ENCODE peak calls at places on chromosomes 5 and 9, in four cellular contexts. One of them, this sample, is unnamed.

GRCh38 chr5:145908206-145908945 is 28.0 kb upstream of the SH3RF2 start:
- DNase-seq in astrocyte of the spinal cord: no peak
- DNase-seq in astrocyte: no peak
- DNase-seq in HCT116: peak
- DNase-seq in this sample: peak

GRCh38 chr5:107578051-107578635 is 92.6 kb downstream of the EFNA5 start:
- DNase-seq in astrocyte of the spinal cord: no peak
- DNase-seq in astrocyte: no peak
- DNase-seq in HCT116: no peak
- DNase-seq in this sample: peak

GRCh38 chr5:13611604-13612003 is 332.9 kb downstream of the DNAH5 start:
- DNase-seq in astrocyte of the spinal cord: no peak
- DNase-seq in astrocyte: no peak
- DNase-seq in HCT116: no peak
- DNase-seq in this sample: no peak

GRCh38 chr9:5389109-5389732 is 48.5 kb downstream of the PLGRKT start:
- DNase-seq in astrocyte of the spinal cord: peak
- DNase-seq in astrocyte: peak
- DNase-seq in HCT116: no peak
- DNase-seq in this sample: peak

GRCh38 chr5:36240779-36241635 is 718 bp downstream of the NADK2 start:
- DNase-seq in astrocyte of the spinal cord: peak
- DNase-seq in astrocyte: peak
- DNase-seq in HCT116: no peak
- DNase-seq in this sample: peak

GRCh38 chr5:127941646-127942045 is 141.9 kb upstream of the SLC12A2 start:
- DNase-seq in astrocyte of the spinal cord: peak
- DNase-seq in astrocyte: peak
- DNase-seq in HCT116: no peak
- DNase-seq in this sample: no peak

GRCh38 chr5:10091701-10092100 is 158.0 kb downstream of the ATPSCKMT start:
- DNase-seq in astrocyte of the spinal cord: no peak
- DNase-seq in astrocyte: no peak
- DNase-seq in HCT116: no peak
- DNase-seq in this sample: no peak

GRCh38 chr9:37953775-37954437 is 50.0 kb upstream of the SLC25A51 start:
- DNase-seq in astrocyte of the spinal cord: peak
- DNase-seq in astrocyte: peak
- DNase-seq in HCT116: peak
- DNase-seq in this sample: peak

GRCh38 chr5:153425914-153426313 is 64.6 kb upstream of the GRIA1 start:
- DNase-seq in astrocyte of the spinal cord: no peak
- DNase-seq in astrocyte: no peak
- DNase-seq in HCT116: peak
- DNase-seq in this sample: no peak

GRCh38 chr9:121201045-121201737 is 478 bp downstream of the RAB14 start:
- DNase-seq in astrocyte of the spinal cord: no peak
- DNase-seq in astrocyte: no peak
- DNase-seq in HCT116: no peak
- DNase-seq in this sample: no peak

GRCh38 chr9:71854811-71855210 is 56.2 kb downstream of the ABHD17B start:
- DNase-seq in astrocyte of the spinal cord: no peak
- DNase-seq in astrocyte: no peak
- DNase-seq in HCT116: no peak
- DNase-seq in this sample: no peak

GRCh38 chr9:83220737-83221136 is 157.8 kb upstream of the RASEF start:
- DNase-seq in astrocyte of the spinal cord: peak
- DNase-seq in astrocyte: peak
- DNase-seq in HCT116: no peak
- DNase-seq in this sample: peak

GRCh38 chr5:10793785-10794184 is 32.8 kb upstream of the DAP start:
- DNase-seq in astrocyte of the spinal cord: peak
- DNase-seq in astrocyte: no peak
- DNase-seq in HCT116: no peak
- DNase-seq in this sample: no peak

GRCh38 chr9:126844085-126844484 is 16.4 kb upstream of the ZBTB34 start:
- DNase-seq in astrocyte of the spinal cord: peak
- DNase-seq in astrocyte: peak
- DNase-seq in HCT116: no peak
- DNase-seq in this sample: peak

GRCh38 chr9:107548298-107549142 is 59.0 kb upstream of the KLF4 start:
- DNase-seq in astrocyte of the spinal cord: peak
- DNase-seq in astrocyte: peak
- DNase-seq in HCT116: peak
- DNase-seq in this sample: peak

GRCh38 chr9:27078685-27079084 is 30.3 kb upstream of the TEK start:
- DNase-seq in astrocyte of the spinal cord: no peak
- DNase-seq in astrocyte: no peak
- DNase-seq in HCT116: no peak
- DNase-seq in this sample: no peak

GRCh38 chr9:34550681-34551270 is 28.0 kb upstream of the ENHO start:
- DNase-seq in astrocyte of the spinal cord: no peak
- DNase-seq in astrocyte: no peak
- DNase-seq in HCT116: no peak
- DNase-seq in this sample: no peak

GRCh38 chr9:128428644-128429504 is 8.2 kb downstream of the CERCAM start:
- DNase-seq in astrocyte of the spinal cord: peak
- DNase-seq in astrocyte: peak
- DNase-seq in HCT116: no peak
- DNase-seq in this sample: no peak

GRCh38 chr9:113990975-113991471 is 87.1 kb downstream of the AMBP start:
- DNase-seq in astrocyte of the spinal cord: no peak
- DNase-seq in astrocyte: no peak
- DNase-seq in HCT116: no peak
- DNase-seq in this sample: peak

GRCh38 chr9:5671711-5672353 is 42.9 kb downstream of the RIC1 start:
- DNase-seq in astrocyte of the spinal cord: peak
- DNase-seq in astrocyte: no peak
- DNase-seq in HCT116: peak
- DNase-seq in this sample: no peak

GRCh38 chr9:121824651-121825480 is 173.4 kb downstream of the DAB2IP start:
- DNase-seq in astrocyte of the spinal cord: no peak
- DNase-seq in astrocyte: no peak
- DNase-seq in HCT116: no peak
- DNase-seq in this sample: no peak

GRCh38 chr9:90964101-90965020 is 162.7 kb downstream of the SYK start:
- DNase-seq in astrocyte of the spinal cord: peak
- DNase-seq in astrocyte: no peak
- DNase-seq in HCT116: peak
- DNase-seq in this sample: peak

GRCh38 chr9:95425910-95426551 is 90.7 kb downstream of the PTCH1 start:
- DNase-seq in astrocyte of the spinal cord: peak
- DNase-seq in astrocyte: peak
- DNase-seq in HCT116: no peak
- DNase-seq in this sample: no peak

GRCh38 chr9:97900738-97901565 is 21.3 kb downstream of the TRMO start:
- DNase-seq in astrocyte of the spinal cord: peak
- DNase-seq in astrocyte: peak
- DNase-seq in HCT116: peak
- DNase-seq in this sample: peak

GRCh38 chr9:121271368-121272351 is 3.7 kb downstream of the GSN start:
- DNase-seq in astrocyte of the spinal cord: peak
- DNase-seq in astrocyte: peak
- DNase-seq in HCT116: no peak
- DNase-seq in this sample: peak

GRCh38 chr5:69450116-69450515 is 35.2 kb downstream of the MARVELD2 start:
- DNase-seq in astrocyte of the spinal cord: peak
- DNase-seq in astrocyte: peak
- DNase-seq in HCT116: peak
- DNase-seq in this sample: peak

GRCh38 chr5:16666861-16667481 is 50.2 kb upstream of the RETREG1 start:
- DNase-seq in astrocyte of the spinal cord: peak
- DNase-seq in astrocyte: no peak
- DNase-seq in HCT116: no peak
- DNase-seq in this sample: peak

GRCh38 chr5:159899067-159900049 is 16.9 kb upstream of the ADRA1B start:
- DNase-seq in astrocyte of the spinal cord: peak
- DNase-seq in astrocyte: peak
- DNase-seq in HCT116: no peak
- DNase-seq in this sample: peak

GRCh38 chr9:91882628-91883027 is 67.4 kb downstream of the ROR2 start:
- DNase-seq in astrocyte of the spinal cord: no peak
- DNase-seq in astrocyte: no peak
- DNase-seq in HCT116: no peak
- DNase-seq in this sample: no peak

GRCh38 chr5:144191998-144192397 is 21.3 kb downstream of the KCTD16 start:
- DNase-seq in astrocyte of the spinal cord: peak
- DNase-seq in astrocyte: peak
- DNase-seq in HCT116: peak
- DNase-seq in this sample: peak

GRCh38 chr5:168104811-168105481 is 186.5 kb upstream of the WWC1 start:
- DNase-seq in astrocyte of the spinal cord: peak
- DNase-seq in astrocyte: no peak
- DNase-seq in HCT116: no peak
- DNase-seq in this sample: no peak
- TF ChIP-seq CTCF in astrocyte of the spinal cord: peak
- TF ChIP-seq CTCF in astrocyte: peak
- TF ChIP-seq CTCF in HCT116: peak
- TF ChIP-seq CTCF in this sample: no peak

GRCh38 chr9:108832179-108832500 is 23.6 kb downstream of the ACTL7B start:
- DNase-seq in astrocyte of the spinal cord: no peak
- DNase-seq in astrocyte: no peak
- DNase-seq in HCT116: no peak
- DNase-seq in this sample: no peak

GRCh38 chr9:108835831-108836230 is 20.0 kb downstream of the ACTL7B start:
- DNase-seq in astrocyte of the spinal cord: no peak
- DNase-seq in astrocyte: no peak
- DNase-seq in HCT116: no peak
- DNase-seq in this sample: no peak

GRCh38 chr9:108830292-108830691 is 25.5 kb downstream of the ACTL7B start:
- DNase-seq in astrocyte of the spinal cord: no peak
- DNase-seq in astrocyte: no peak
- DNase-seq in HCT116: no peak
- DNase-seq in this sample: no peak

GRCh38 chr9:108834959-108835696 is 20.7 kb downstream of the ACTL7B start:
- DNase-seq in astrocyte of the spinal cord: no peak
- DNase-seq in astrocyte: no peak
- DNase-seq in HCT116: no peak
- DNase-seq in this sample: no peak

DNA sequence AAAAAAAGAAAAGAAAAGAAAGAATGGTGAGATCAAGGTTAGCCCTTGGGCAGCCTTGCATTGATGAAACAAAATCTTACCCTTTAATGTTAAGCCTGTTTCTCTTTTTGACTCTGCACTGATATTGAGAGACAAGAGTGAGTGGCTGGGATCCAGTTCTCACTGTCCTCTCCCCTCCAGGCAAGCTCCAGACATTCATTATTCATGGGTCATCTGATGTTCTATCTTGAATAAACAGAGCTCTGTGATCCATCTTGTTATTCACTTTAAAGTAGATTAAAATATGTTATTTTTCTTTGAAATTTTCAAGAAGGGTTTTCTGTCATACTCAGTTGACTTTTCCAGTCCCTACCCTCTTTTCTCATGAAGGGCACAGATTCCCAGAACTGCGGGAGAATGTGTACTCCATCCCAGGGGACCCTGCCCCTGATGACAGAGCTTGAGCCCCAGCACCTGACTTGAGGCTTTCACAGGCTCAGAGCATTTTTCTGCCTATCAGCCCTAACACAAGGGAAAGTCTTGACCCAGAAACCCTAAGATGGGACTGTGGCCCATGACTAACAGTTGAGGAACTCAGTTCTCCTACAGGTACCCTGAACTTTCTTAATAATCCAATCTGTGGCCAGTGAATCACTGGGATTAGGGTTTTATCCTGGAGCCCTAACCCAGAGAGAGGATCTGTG is 24.1 kb downstream of the ACTL7B start:
- DNase-seq in astrocyte of the spinal cord: no peak
- DNase-seq in astrocyte: no peak
- DNase-seq in HCT116: no peak
- DNase-seq in this sample: no peak
- H3K4me3 ChIP-seq in astrocyte of the spinal cord: no peak
- H3K4me3 ChIP-seq in astrocyte: no peak
- H3K4me3 ChIP-seq in HCT116: no peak
- H3K4me3 ChIP-seq in this sample: no peak

GRCh38 chr5:93578813-93579560 is 2.0 kb downstream of the NR2F1-AS1 start:
- DNase-seq in astrocyte of the spinal cord: peak
- DNase-seq in astrocyte: peak
- DNase-seq in HCT116: no peak
- DNase-seq in this sample: no peak
- TF ChIP-seq CTCF in astrocyte of the spinal cord: peak
- TF ChIP-seq CTCF in astrocyte: no peak
- TF ChIP-seq CTCF in HCT116: no peak
- TF ChIP-seq CTCF in this sample: peak

DNA sequence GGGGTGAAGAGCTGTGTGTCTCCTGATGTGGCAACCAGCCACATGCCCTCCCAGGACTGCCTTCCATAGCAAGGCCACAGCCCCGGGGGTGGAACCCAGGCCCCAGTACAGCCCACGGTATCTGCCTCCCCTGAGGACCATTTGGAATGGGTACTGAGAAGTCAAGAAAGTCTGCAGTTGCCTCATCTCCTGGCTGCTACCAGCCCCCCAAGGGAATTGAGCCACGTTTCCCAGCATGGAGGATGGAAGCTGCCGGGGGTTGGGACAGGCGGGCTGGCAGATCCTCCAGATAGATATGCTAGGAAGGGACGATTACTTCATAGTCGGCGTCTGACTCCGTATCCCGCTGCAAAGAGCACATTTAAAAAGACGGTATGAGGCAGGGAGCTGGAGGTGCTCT is 5.5 kb upstream of the DMRT2 start:
- DNase-seq in astrocyte of the spinal cord: no peak
- DNase-seq in astrocyte: no peak
- DNase-seq in HCT116: no peak
- DNase-seq in this sample: no peak
- H3K4me3 ChIP-seq in astrocyte of the spinal cord: no peak
- H3K4me3 ChIP-seq in astrocyte: no peak
- H3K4me3 ChIP-seq in HCT116: no peak
- H3K4me3 ChIP-seq in this sample: no peak

GRCh38 chr9:2336055-2336454 is 285.5 kb upstream of the VLDLR start:
- DNase-seq in astrocyte of the spinal cord: peak
- DNase-seq in astrocyte: no peak
- DNase-seq in HCT116: no peak
- DNase-seq in this sample: peak
- TF ChIP-seq CTCF in astrocyte of the spinal cord: no peak
- TF ChIP-seq CTCF in astrocyte: peak
- TF ChIP-seq CTCF in HCT116: no peak
- TF ChIP-seq CTCF in this sample: no peak

GRCh38 chr5:39755452-39755851 is 330.7 kb upstream of the DAB2 start:
- DNase-seq in astrocyte of the spinal cord: no peak
- DNase-seq in astrocyte: no peak
- DNase-seq in HCT116: no peak
- DNase-seq in this sample: no peak
- H3K4me3 ChIP-seq in astrocyte of the spinal cord: no peak
- H3K4me3 ChIP-seq in astrocyte: no peak
- H3K4me3 ChIP-seq in HCT116: no peak
- H3K4me3 ChIP-seq in this sample: no peak

GRCh38 chr5:5881294-5881693 is 458.8 kb downstream of the ICE1 start:
- DNase-seq in astrocyte of the spinal cord: no peak
- DNase-seq in astrocyte: no peak
- DNase-seq in HCT116: no peak
- DNase-seq in this sample: no peak
- TF ChIP-seq CTCF in astrocyte of the spinal cord: no peak
- TF ChIP-seq CTCF in astrocyte: no peak
- TF ChIP-seq CTCF in HCT116: peak
- TF ChIP-seq CTCF in this sample: no peak

GRCh38 chr9:133331641-133332380 is 4.2 kb downstream of the SURF6 start:
- DNase-seq in astrocyte of the spinal cord: no peak
- DNase-seq in astrocyte: no peak
- DNase-seq in HCT116: no peak
- DNase-seq in this sample: no peak
- H3K4me3 ChIP-seq in astrocyte of the spinal cord: no peak
- H3K4me3 ChIP-seq in astrocyte: no peak
- H3K4me3 ChIP-seq in HCT116: no peak
- H3K4me3 ChIP-seq in this sample: no peak

GRCh38 chr5:150209020-150209635 is 19.3 kb downstream of the SLC6A7 start:
- DNase-seq in astrocyte of the spinal cord: peak
- DNase-seq in astrocyte: peak
- DNase-seq in HCT116: no peak
- DNase-seq in this sample: no peak
- TF ChIP-seq CTCF in astrocyte of the spinal cord: no peak
- TF ChIP-seq CTCF in astrocyte: no peak
- TF ChIP-seq CTCF in HCT116: no peak
- TF ChIP-seq CTCF in this sample: no peak